ENCODE peak calls at places on chromosome 2, in five cellular contexts. C, P, H, X and K are unnamed samples. For H3K9me3 and H3K36me3, the result is how much of the 10 kb centered on the place peaks cover.

GRCh38 chr2:95278051-95278471 is 3.8 kb downstream of the PROM2 start:
- DNase-seq in H (peak), C (no peak), X (peak), P (no peak), K (peak)

GRCh38 chr2:14779252-14779651 is 146.7 kb downstream of the LRATD1 start:
- DNase-seq in C (no peak), P (no peak), H (no peak), X (no peak), K (no peak)

GRCh38 chr2:238464389-238464788 is 37.7 kb downstream of the ASB1 start:
- DNase-seq in C (no peak), P (no peak), X (peak), H (no peak), K (no peak)

GRCh38 chr2:120395221-120395620 is 49.3 kb downstream of the INHBB start:
- DNase-seq in C (no peak), P (no peak), H (no peak), X (peak), K (no peak)

GRCh38 chr2:241067501-241068135 is 34.5 kb downstream of the MTERF4 start:
- DNase-seq in P (no peak), H (no peak), C (no peak), X (no peak), K (no peak)

GRCh38 chr2:12702661-12703121 is 14.0 kb upstream of the TRIB2 start:
- DNase-seq in X (no peak), P (peak), H (no peak), C (no peak), K (peak)

GRCh38 chr2:169799555-169799954 is 884 bp downstream of the SSB start:
- DNase-seq in X (no peak), P (peak), H (no peak), C (no peak), K (no peak)

GRCh38 chr2:239319261-239319661 is 81.6 kb downstream of the HDAC4 start:
- DNase-seq in H (no peak), X (peak), C (no peak), P (no peak), K (peak)

GRCh38 chr2:32250290-32250689 is 14.4 kb downstream of the NLRC4 start:
- DNase-seq in P (no peak), X (no peak), C (no peak), H (no peak), K (no peak)

GRCh38 chr2:157460384-157460837 is 16.5 kb upstream of the CYTIP start:
- DNase-seq in P (peak), H (no peak), C (no peak), X (no peak), K (no peak)

GRCh38 chr2:138581909-138582308 is 80.3 kb downstream of the SPOPL start:
- DNase-seq in C (no peak), P (no peak), X (no peak), H (no peak), K (no peak)

GRCh38 chr2:27071277-27071989 is at the start of gene OST4:
- DNase-seq in X (peak), C (peak), P (peak), H (peak), K (peak)

GRCh38 chr2:217833439-217833838 is 169.4 kb downstream of the TNS1 start:
- DNase-seq in H (no peak), C (no peak), X (peak), P (no peak), K (no peak)

GRCh38 chr2:55048514-55048924 is 1.7 kb downstream of the RTN4 start:
- DNase-seq in X (no peak), P (peak), C (no peak), H (peak), K (peak)

GRCh38 chr2:145752091-145752806 is 1232.3 kb upstream of the ZEB2 start:
- DNase-seq in C (no peak), X (no peak), P (peak), H (peak), K (peak)

GRCh38 chr2:215921884-215922283 is 91.5 kb downstream of the MREG start:
- DNase-seq in X (no peak), C (no peak), P (peak), H (peak), K (peak)

GRCh38 chr2:232316382-232317190 is 62.0 kb upstream of the ALPP start:
- DNase-seq in H (no peak), C (no peak), X (peak), P (peak), K (no peak)

GRCh38 chr2:106299696-106300095 is 105.6 kb upstream of the UXS1 start:
- DNase-seq in H (no peak), P (no peak), C (no peak), X (no peak), K (no peak)

GRCh38 chr2:61157371-61158003 is 4.5 kb upstream of the C2orf74 start:
- DNase-seq in X (no peak), P (no peak), H (no peak), C (no peak), K (no peak)

GRCh38 chr2:25323042-25323514 is 18.6 kb downstream of the DNMT3A start:
- DNase-seq in X (peak), P (peak), H (no peak), C (no peak), K (no peak)

GRCh38 chr2:104177179-104177578 is 676.7 kb upstream of the POU3F3 start:
- DNase-seq in X (no peak), P (no peak), H (no peak), C (no peak), K (no peak)

GRCh38 chr2:65386340-65386739 is 46.1 kb downstream of the SPRED2 start:
- DNase-seq in H (no peak), P (peak), C (no peak), X (no peak), K (no peak)

GRCh38 chr2:9201185-9201891 is 5.3 kb upstream of the ASAP2 start:
- DNase-seq in P (peak), H (no peak), C (no peak), X (no peak), K (no peak)

GRCh38 chr2:217653240-217653639 is 349.6 kb downstream of the TNS1 start:
- DNase-seq in C (no peak), P (peak), X (peak), H (peak), K (peak)

GRCh38 chr2:43692428-43692994 is 16.3 kb upstream of the C1GALT1C1L start:
- DNase-seq in C (no peak), H (no peak), P (no peak), X (no peak), K (no peak)

GRCh38 chr2:138829326-138829725 is 49.1 kb upstream of the NXPH2 start:
- DNase-seq in C (no peak), X (no peak), H (peak), P (peak), K (peak)

GRCh38 chr2:170434900-170435640 is 257.1 kb downstream of the MYO3B start:
- DNase-seq in C (peak), X (no peak), P (peak), H (no peak), K (no peak)

GRCh38 chr2:232421189-232421785 is 14.6 kb downstream of the ALPG start:
- DNase-seq in C (no peak), P (no peak), X (no peak), H (peak), K (no peak)

GRCh38 chr2:43135583-43135982 is 90.8 kb downstream of the ZFP36L2 start:
- DNase-seq in P (no peak), X (no peak), H (no peak), C (no peak), K (no peak)

GRCh38 chr2:232999354-232999753 is 13.7 kb downstream of the NGEF start:
- DNase-seq in C (no peak), X (no peak), P (no peak), H (no peak), K (peak)

GRCh38 chr2:24875901-24876300 is 44.1 kb downstream of the ADCY3 start:
- DNase-seq in P (no peak), C (no peak), H (no peak), X (no peak), K (no peak)

GRCh38 chr2:226791056-226791486 is 8.5 kb downstream of the IRS1 start:
- DNase-seq in C (no peak), P (peak), X (no peak), H (no peak), K (no peak)

GRCh38 chr2:44348385-44348784 is 12.9 kb downstream of the PREPL start:
- DNase-seq in C (no peak), H (no peak), X (no peak), P (no peak), K (peak)

GRCh38 chr2:121010998-121011397 is 274.0 kb downstream of the TFCP2L1 start:
- DNase-seq in C (no peak), P (no peak), X (no peak), H (no peak), K (no peak)

GRCh38 chr2:101395545-101396351 is 8.4 kb upstream of the CREG2 start:
- DNase-seq in X (no peak), C (no peak), P (peak), H (no peak), K (no peak)

GRCh38 chr2:1690056-1690775 is 54.1 kb downstream of the PXDN start:
- DNase-seq in P (no peak), H (no peak), C (no peak), X (no peak), K (no peak)

GRCh38 chr2:38216886-38217285 is 140.9 kb upstream of the CYP1B1 start:
- DNase-seq in P (no peak), C (no peak), H (no peak), X (no peak), K (no peak)
- H3K4me3 ChIP-seq in P (no peak), C (no peak), H (no peak), X (no peak), K (no peak)

DNA sequence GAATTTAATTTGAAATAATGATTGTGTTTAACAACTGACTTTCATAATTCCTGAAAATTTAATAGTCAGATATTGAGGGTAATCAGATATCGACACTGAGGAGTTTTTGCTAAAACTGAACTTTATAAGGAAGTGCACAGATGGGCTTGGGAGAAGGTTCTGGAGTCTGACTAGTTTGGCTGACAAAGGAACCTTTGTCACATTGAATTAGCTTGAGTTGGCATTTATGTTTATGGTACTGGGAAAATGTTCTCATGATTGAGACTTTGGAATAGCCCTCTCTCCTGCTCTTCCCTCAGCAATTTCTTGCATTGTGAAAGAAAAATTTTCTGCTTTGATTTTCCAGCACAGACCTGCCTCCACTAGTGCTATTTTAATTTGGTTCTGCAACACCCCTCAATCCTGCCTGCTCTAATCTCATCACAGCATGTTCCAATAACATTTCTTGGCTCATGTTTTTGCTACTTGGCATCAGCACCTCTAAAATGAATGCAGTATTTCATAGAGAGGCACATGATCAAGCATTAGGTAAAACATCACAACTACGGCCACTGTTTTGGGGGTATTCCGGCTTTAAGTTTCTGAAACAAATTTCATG is 133.9 kb upstream of the FSHR start:
- DNase-seq in C (no peak), P (no peak), H (no peak), X (no peak), K (no peak)
- H3K9me3 ChIP-seq in C (under half), P (under half), H (under half), X (under half), K (under half)

DNA sequence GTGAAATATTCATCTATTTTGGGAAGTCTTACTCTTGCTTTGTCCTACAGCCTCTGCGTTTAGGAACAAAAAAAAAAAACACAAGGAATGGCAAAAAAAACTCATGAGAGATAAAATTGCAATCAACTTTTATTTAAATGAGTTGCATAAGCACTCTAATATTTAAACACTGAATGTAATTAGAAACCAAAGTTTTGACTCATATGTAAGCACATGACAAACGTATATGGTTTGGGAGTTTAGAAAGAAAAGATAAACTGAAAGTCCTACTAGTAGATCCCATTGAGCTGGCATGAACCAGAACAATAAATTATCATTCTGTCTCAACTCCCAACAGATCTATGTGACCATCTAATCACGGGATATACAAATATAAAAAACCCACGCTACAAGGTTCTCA is 44.8 kb downstream of the REV1 start:
- DNase-seq in H (no peak), X (no peak), P (peak), C (no peak), K (no peak)
- H3K36me3 ChIP-seq in H (under half), X (under half), P (under half), C (under half), K (under half)

DNA sequence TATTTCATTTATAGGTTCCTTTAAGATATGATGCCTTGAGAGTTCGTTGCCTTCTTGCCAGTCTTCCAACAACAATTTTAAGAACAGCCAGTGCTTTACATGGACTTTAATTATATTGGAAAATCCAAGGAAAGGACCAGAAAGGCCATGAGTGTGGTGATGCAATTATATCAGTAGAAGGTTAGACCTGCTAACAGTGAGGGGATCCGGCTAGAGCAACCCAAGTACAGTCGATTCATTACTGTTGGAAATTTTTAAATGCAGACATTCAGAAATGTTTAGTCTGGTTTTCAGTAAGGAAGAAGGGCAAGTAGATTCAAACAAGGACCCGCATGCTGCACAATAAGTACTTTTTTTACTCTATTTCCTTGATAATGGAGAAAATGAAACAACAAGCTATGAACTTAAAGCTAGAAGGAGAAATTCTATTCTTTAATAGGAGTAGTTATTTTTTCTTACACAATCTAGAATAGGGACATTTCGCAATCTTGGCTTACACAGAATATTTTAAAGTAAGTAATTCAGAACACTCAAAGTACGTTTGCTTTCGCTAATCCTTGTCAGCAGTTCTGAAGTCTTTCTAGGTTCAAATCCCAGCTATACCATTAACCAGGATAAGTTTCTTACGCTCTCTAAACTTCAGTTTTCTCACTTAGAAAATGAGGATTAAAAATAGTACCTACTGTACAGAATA is 405.5 kb downstream of the MEIS1 start:
- DNase-seq in X (no peak), H (no peak), C (no peak), P (no peak), K (no peak)
- H3K4me3 ChIP-seq in X (no peak), H (no peak), C (no peak), P (peak), K (no peak)

GRCh38 chr2:159720676-159721075 is 8.4 kb downstream of the MARCHF7 start:
- DNase-seq in H (no peak), P (no peak), X (no peak), C (no peak), K (no peak)
- H3K9me3 ChIP-seq in H (under half), P (under half), X (under half), C (under half), K (under half)

GRCh38 chr2:10784719-10785118 is 27.9 kb downstream of the PDIA6 start:
- DNase-seq in P (no peak), X (no peak), H (no peak), C (no peak), K (no peak)

GRCh38 chr2:10780491-10780820 is 32.1 kb downstream of the PDIA6 start:
- DNase-seq in P (no peak), X (no peak), H (no peak), C (no peak), K (no peak)

GRCh38 chr2:10779776-10780490 is 32.7 kb downstream of the PDIA6 start:
- DNase-seq in C (no peak), H (no peak), X (no peak), P (no peak), K (no peak)

GRCh38 chr2:10783421-10783820 is 29.2 kb downstream of the PDIA6 start:
- DNase-seq in H (no peak), P (no peak), C (no peak), X (no peak), K (no peak)

GRCh38 chr2:10781746-10782145 is 30.8 kb downstream of the PDIA6 start:
- DNase-seq in H (no peak), X (no peak), P (no peak), C (no peak), K (no peak)
- H3K36me3 ChIP-seq in H (under half), X (under half), P (half or more), C (under half), K (half or more)

GRCh38 chr2:68122680-68122964 is 35.1 kb upstream of the PNO1 start:
- DNase-seq in X (no peak), C (no peak), P (no peak), H (no peak), K (no peak)
- H3K4me3 ChIP-seq in X (peak), C (no peak), P (peak), H (no peak), K (no peak)

DNA sequence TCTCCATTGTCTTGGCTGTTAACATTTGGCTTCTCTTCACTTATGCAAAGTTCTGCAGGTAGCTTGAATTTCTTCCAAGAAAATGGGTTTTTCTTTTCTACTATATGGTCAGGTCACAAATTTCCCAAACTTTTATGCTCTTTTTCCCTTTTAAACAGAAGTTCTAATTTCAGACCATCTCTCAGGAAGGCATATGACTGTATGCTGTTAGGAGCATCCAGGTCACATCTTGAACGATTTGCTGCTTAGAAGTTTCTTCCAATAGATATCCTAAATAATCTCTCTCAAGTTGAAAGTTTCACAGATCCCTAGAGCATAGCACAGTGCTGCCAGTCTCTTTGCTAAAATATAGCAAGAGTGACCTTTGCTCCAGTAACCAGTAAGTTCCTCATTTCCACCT is 932.5 kb downstream of the DPP10 start:
- DNase-seq in X (no peak), C (no peak), H (no peak), P (no peak), K (no peak)
- H3K9me3 ChIP-seq in X (under half), C (under half), H (under half), P (under half), K (under half)

GRCh38 chr2:47218899-47219525 is 63.9 kb upstream of the STPG4 start:
- DNase-seq in H (no peak), P (no peak), C (no peak), X (no peak), K (no peak)
- H3K36me3 ChIP-seq in H (under half), P (under half), C (under half), X (under half), K (under half)

GRCh38 chr2:191245869-191246531 is 796 bp downstream of the MYO1B start:
- DNase-seq in H (peak), X (peak), P (peak), C (peak), K (peak)

GRCh38 chr2:191245046-191245868 is at the start of gene MYO1B:
- DNase-seq in P (peak), H (peak), C (peak), X (peak), K (peak)

GRCh38 chr2:191246820-191247380 is 1.7 kb downstream of the MYO1B start:
- DNase-seq in H (no peak), C (no peak), P (peak), X (no peak), K (no peak)

GRCh38 chr2:191243154-191243553 is 2.0 kb upstream of the MYO1B start:
- DNase-seq in X (no peak), P (no peak), H (no peak), C (no peak), K (no peak)

GRCh38 chr2:191244350-191244749 is 854 bp upstream of the MYO1B start:
- DNase-seq in C (no peak), H (no peak), P (no peak), X (no peak), K (no peak)
- H3K4me3 ChIP-seq in C (no peak), H (no peak), P (peak), X (peak), K (no peak)